ENCODE peak calls at places on chromosomes 16 and 17, in four cellular contexts. U is GM19239, S is EL, E is T-helper 1 cell. Z is an unnamed sample.

GRCh38 chr17:76848670-76849069 is 19.5 kb upstream of the MGAT5B start:
- DNase-seq in U (no peak), S (no peak), E (no peak), Z (no peak)

GRCh38 chr17:2250140-2251095 is 53.2 kb downstream of the SMG6 start:
- DNase-seq in U (no peak), S (peak), E (no peak), Z (no peak)

GRCh38 chr16:49112754-49113153 is 168.9 kb downstream of the CBLN1 start:
- DNase-seq in U (no peak), S (no peak), E (no peak), Z (no peak)

GRCh38 chr17:49592263-49592662 is 16.6 kb downstream of the NXPH3 start:
- DNase-seq in U (no peak), S (no peak), E (no peak), Z (no peak)

GRCh38 chr17:38982858-38983746 is 15.9 kb upstream of the FBXO47 start:
- DNase-seq in U (peak), S (peak), E (peak), Z (peak)

GRCh38 chr17:81581758-81582157 is 29.6 kb upstream of the FAAP100 start:
- DNase-seq in U (no peak), S (no peak), E (no peak), Z (no peak)

GRCh38 chr16:31713945-31714898 is 159.4 kb upstream of the ZNF267 start:
- DNase-seq in U (no peak), S (peak), E (peak), Z (peak)

GRCh38 chr16:58269526-58269925 is 25.3 kb downstream of the PRSS54 start:
- DNase-seq in U (no peak), S (no peak), E (no peak), Z (no peak)

GRCh38 chr17:83202002-83203000 is 122.9 kb downstream of the METRNL start:
- DNase-seq in U (no peak), S (no peak), E (no peak), Z (no peak)

GRCh38 chr17:77088455-77089117 is 52.2 kb upstream of the SEC14L1 start:
- DNase-seq in U (peak), S (peak), E (peak), Z (peak)

GRCh38 chr17:28792877-28793666 is 49.3 kb downstream of the TRAF4 start:
- DNase-seq in U (no peak), S (no peak), E (no peak), Z (peak)

GRCh38 chr16:72905581-72905980 is 142.3 kb downstream of the ZFHX3 start:
- DNase-seq in U (no peak), S (peak), E (no peak), Z (no peak)

GRCh38 chr16:20868890-20869289 is 31.3 kb downstream of the DCUN1D3 start:
- DNase-seq in U (no peak), S (peak), E (no peak), Z (no peak)

GRCh38 chr17:40818733-40819527 is 3.5 kb downstream of the KRT10 start:
- DNase-seq in U (peak), S (peak), E (peak), Z (peak)

GRCh38 chr16:17228048-17228707 is 242.6 kb downstream of the XYLT1 start:
- DNase-seq in U (no peak), S (no peak), E (no peak), Z (no peak)

GRCh38 chr16:56075732-56076131 is 115.6 kb upstream of the GNAO1 start:
- DNase-seq in U (no peak), S (no peak), E (no peak), Z (no peak)

GRCh38 chr17:27244019-27244418 is 49.9 kb upstream of the WSB1 start:
- DNase-seq in U (no peak), S (no peak), E (no peak), Z (no peak)

GRCh38 chr17:57649191-57649590 is 95.9 kb downstream of the CCDC182 start:
- DNase-seq in U (no peak), S (no peak), E (no peak), Z (no peak)

GRCh38 chr17:70332811-70333210 is 163.5 kb downstream of the KCNJ2 start:
- DNase-seq in U (no peak), S (no peak), E (no peak), Z (no peak)

GRCh38 chr16:8915722-8916321 is 33.7 kb downstream of the LITAFD start:
- DNase-seq in U (no peak), S (no peak), E (no peak), Z (no peak)

GRCh38 chr17:80105762-80106161 is 4.4 kb downstream of the GAA start:
- DNase-seq in U (no peak), S (no peak), E (no peak), Z (no peak)

GRCh38 chr17:65071861-65072260 is 15.3 kb upstream of the GNA13 start:
- DNase-seq in U (no peak), S (peak), E (no peak), Z (no peak)

GRCh38 chr17:76458580-76459490 is 5.9 kb upstream of the UBE2O start:
- DNase-seq in U (no peak), S (peak), E (no peak), Z (peak)

GRCh38 chr16:31458073-31458834 is 1.0 kb upstream of the ARMC5 start:
- DNase-seq in U (no peak), S (peak), E (peak), Z (peak)

GRCh38 chr16:85383836-85384825 is 229.0 kb upstream of the GSE1 start:
- DNase-seq in U (no peak), S (no peak), E (no peak), Z (no peak)

GRCh38 chr16:22122239-22122638 is 29.9 kb downstream of the VWA3A start:
- DNase-seq in U (no peak), S (no peak), E (no peak), Z (no peak)

GRCh38 chr16:14013571-14014283 is 57.4 kb upstream of the MRTFB start:
- DNase-seq in U (no peak), S (peak), E (no peak), Z (no peak)

GRCh38 chr17:17056167-17056562 is 13.9 kb downstream of the MPRIP start:
- DNase-seq in U (no peak), S (peak), E (no peak), Z (no peak)

GRCh38 chr17:46072998-46073397 is 73.9 kb downstream of the STH start:
- DNase-seq in U (no peak), S (peak), E (no peak), Z (no peak)

GRCh38 chr17:9381068-9381467 is 194.6 kb downstream of the STX8 start:
- DNase-seq in U (no peak), S (peak), E (no peak), Z (no peak)

GRCh38 chr17:50501054-50501453 is 7.2 kb upstream of the MYCBPAP start:
- DNase-seq in U (no peak), S (peak), E (no peak), Z (peak)